ENCODE peak calls at places on chromosomes 16 and 17, in seven cellular contexts. One of them, this sample, is unnamed.

GRCh38 chr16:86029131-86029741 is 130.3 kb downstream of the IRF8 start:
- DNase-seq in body of pancreas: no peak
- DNase-seq in fibroblast of the aortic adventitia: peak; percentile 30
- DNase-seq in upper lobe of right lung: peak; percentile 62
- DNase-seq in AG09319: peak; percentile 2
- DNase-seq in AG04450: peak; percentile 36
- DNase-seq in left ventricle myocardium inferior: peak; percentile 38
- DNase-seq in this sample: peak; percentile 63

GRCh38 chr17:41177727-41178271 is at the start of gene KRTAP4-2:
- DNase-seq in body of pancreas: no peak
- DNase-seq in fibroblast of the aortic adventitia: no peak
- DNase-seq in upper lobe of right lung: no peak
- DNase-seq in AG09319: no peak
- DNase-seq in AG04450: no peak
- DNase-seq in left ventricle myocardium inferior: no peak
- DNase-seq in this sample: no peak

GRCh38 chr17:700504-701094 is 14.0 kb downstream of the VPS53 start:
- DNase-seq in body of pancreas: no peak
- DNase-seq in fibroblast of the aortic adventitia: peak; percentile 61
- DNase-seq in upper lobe of right lung: no peak
- DNase-seq in AG09319: no peak
- DNase-seq in AG04450: no peak
- DNase-seq in left ventricle myocardium inferior: no peak
- DNase-seq in this sample: no peak

GRCh38 chr17:82567286-82567685 is 47.8 kb downstream of the FOXK2 start:
- DNase-seq in body of pancreas: no peak
- DNase-seq in fibroblast of the aortic adventitia: no peak
- DNase-seq in upper lobe of right lung: no peak
- DNase-seq in AG09319: no peak
- DNase-seq in AG04450: no peak
- DNase-seq in left ventricle myocardium inferior: no peak
- DNase-seq in this sample: no peak

GRCh38 chr16:53695070-53695469 is 8.6 kb downstream of the RPGRIP1L start:
- DNase-seq in body of pancreas: no peak
- DNase-seq in fibroblast of the aortic adventitia: peak; percentile 54
- DNase-seq in upper lobe of right lung: no peak
- DNase-seq in AG09319: no peak
- DNase-seq in AG04450: peak; percentile 42
- DNase-seq in left ventricle myocardium inferior: no peak
- DNase-seq in this sample: no peak

GRCh38 chr17:71963791-71964190 is 157.0 kb upstream of the SOX9 start:
- DNase-seq in body of pancreas: no peak
- DNase-seq in fibroblast of the aortic adventitia: no peak
- DNase-seq in upper lobe of right lung: no peak
- DNase-seq in AG09319: no peak
- DNase-seq in AG04450: no peak
- DNase-seq in left ventricle myocardium inferior: no peak
- DNase-seq in this sample: no peak

GRCh38 chr16:23316232-23316631 is 14.1 kb downstream of the SCNN1B start:
- DNase-seq in body of pancreas: no peak
- DNase-seq in fibroblast of the aortic adventitia: no peak
- DNase-seq in upper lobe of right lung: no peak
- DNase-seq in AG09319: no peak
- DNase-seq in AG04450: no peak
- DNase-seq in left ventricle myocardium inferior: no peak
- DNase-seq in this sample: no peak

GRCh38 chr17:43591750-43592562 is 45.8 kb upstream of the ETV4 start:
- DNase-seq in body of pancreas: peak; percentile 43
- DNase-seq in fibroblast of the aortic adventitia: peak; percentile 97
- DNase-seq in upper lobe of right lung: no peak
- DNase-seq in AG09319: peak; percentile 66
- DNase-seq in AG04450: peak; percentile 59
- DNase-seq in left ventricle myocardium inferior: peak; percentile 86
- DNase-seq in this sample: peak; percentile 92

GRCh38 chr17:80790021-80790765 is 201.4 kb upstream of the CHMP6 start:
- DNase-seq in body of pancreas: no peak
- DNase-seq in fibroblast of the aortic adventitia: no peak
- DNase-seq in upper lobe of right lung: no peak
- DNase-seq in AG09319: no peak
- DNase-seq in AG04450: no peak
- DNase-seq in left ventricle myocardium inferior: no peak
- DNase-seq in this sample: no peak

GRCh38 chr17:40025991-40026815 is 11.0 kb downstream of the CSF3 start:
- DNase-seq in body of pancreas: no peak
- DNase-seq in fibroblast of the aortic adventitia: no peak
- DNase-seq in upper lobe of right lung: no peak
- DNase-seq in AG09319: no peak
- DNase-seq in AG04450: no peak
- DNase-seq in left ventricle myocardium inferior: no peak
- DNase-seq in this sample: no peak

GRCh38 chr17:47095268-47095667 is 93.8 kb downstream of the CDC27 start:
- DNase-seq in body of pancreas: no peak
- DNase-seq in fibroblast of the aortic adventitia: no peak
- DNase-seq in upper lobe of right lung: no peak
- DNase-seq in AG09319: no peak
- DNase-seq in AG04450: no peak
- DNase-seq in left ventricle myocardium inferior: no peak
- DNase-seq in this sample: no peak

GRCh38 chr17:59890720-59891119 is 2.0 kb downstream of the TUBD1 start:
- DNase-seq in body of pancreas: no peak
- DNase-seq in fibroblast of the aortic adventitia: no peak
- DNase-seq in upper lobe of right lung: no peak
- DNase-seq in AG09319: no peak
- DNase-seq in AG04450: no peak
- DNase-seq in left ventricle myocardium inferior: no peak
- DNase-seq in this sample: no peak

GRCh38 chr17:47855737-47856136 is 4.8 kb upstream of the SP6 start:
- DNase-seq in body of pancreas: no peak
- DNase-seq in fibroblast of the aortic adventitia: no peak
- DNase-seq in upper lobe of right lung: no peak
- DNase-seq in AG09319: no peak
- DNase-seq in AG04450: no peak
- DNase-seq in left ventricle myocardium inferior: no peak
- DNase-seq in this sample: no peak

GRCh38 chr17:39979865-39980401 is 674 bp upstream of the PSMD3 start:
- DNase-seq in body of pancreas: peak; percentile 33
- DNase-seq in fibroblast of the aortic adventitia: no peak
- DNase-seq in upper lobe of right lung: no peak
- DNase-seq in AG09319: no peak
- DNase-seq in AG04450: no peak
- DNase-seq in left ventricle myocardium inferior: no peak
- DNase-seq in this sample: no peak

GRCh38 chr16:8622315-8622656 is 788 bp downstream of the METTL22 start:
- DNase-seq in body of pancreas: no peak
- DNase-seq in fibroblast of the aortic adventitia: no peak
- DNase-seq in upper lobe of right lung: no peak
- DNase-seq in AG09319: no peak
- DNase-seq in AG04450: no peak
- DNase-seq in left ventricle myocardium inferior: no peak
- DNase-seq in this sample: no peak

GRCh38 chr17:46154151-46154816 is 38.9 kb downstream of the KANSL1 start:
- DNase-seq in body of pancreas: no peak
- DNase-seq in fibroblast of the aortic adventitia: no peak
- DNase-seq in upper lobe of right lung: no peak
- DNase-seq in AG09319: no peak
- DNase-seq in AG04450: no peak
- DNase-seq in left ventricle myocardium inferior: no peak
- DNase-seq in this sample: no peak

GRCh38 chr16:20192801-20193200 is 119.1 kb upstream of the GPR139 start:
- DNase-seq in body of pancreas: no peak
- DNase-seq in fibroblast of the aortic adventitia: no peak
- DNase-seq in upper lobe of right lung: no peak
- DNase-seq in AG09319: no peak
- DNase-seq in AG04450: no peak
- DNase-seq in left ventricle myocardium inferior: no peak
- DNase-seq in this sample: no peak

GRCh38 chr17:38663125-38663751 is 11.5 kb downstream of the EPOP start:
- DNase-seq in body of pancreas: peak; percentile 78
- DNase-seq in fibroblast of the aortic adventitia: peak; percentile 24
- DNase-seq in upper lobe of right lung: peak; percentile 82
- DNase-seq in AG09319: no peak
- DNase-seq in AG04450: no peak
- DNase-seq in left ventricle myocardium inferior: peak; percentile 46
- DNase-seq in this sample: peak; percentile 45

GRCh38 chr17:17849863-17850373 is 13.1 kb upstream of the SREBF1 start:
- DNase-seq in body of pancreas: peak; percentile 52
- DNase-seq in fibroblast of the aortic adventitia: peak; percentile 51
- DNase-seq in upper lobe of right lung: no peak
- DNase-seq in AG09319: no peak
- DNase-seq in AG04450: no peak
- DNase-seq in left ventricle myocardium inferior: peak; percentile 42
- DNase-seq in this sample: peak; percentile 64

GRCh38 chr17:70855401-70856054 is 686.2 kb downstream of the KCNJ2 start:
- DNase-seq in body of pancreas: peak; percentile 54
- DNase-seq in fibroblast of the aortic adventitia: no peak
- DNase-seq in upper lobe of right lung: no peak
- DNase-seq in AG09319: no peak
- DNase-seq in AG04450: peak; percentile 72
- DNase-seq in left ventricle myocardium inferior: no peak
- DNase-seq in this sample: no peak

GRCh38 chr16:68332411-68333121 is 21.7 kb downstream of the PRMT7 start:
- DNase-seq in body of pancreas: peak; percentile 71
- DNase-seq in fibroblast of the aortic adventitia: peak; percentile 31
- DNase-seq in upper lobe of right lung: no peak
- DNase-seq in AG09319: no peak
- DNase-seq in AG04450: peak; percentile 8
- DNase-seq in left ventricle myocardium inferior: no peak
- DNase-seq in this sample: peak; percentile 52

GRCh38 chr17:76131061-76131691 is 9.9 kb downstream of the FOXJ1 start:
- DNase-seq in body of pancreas: no peak
- DNase-seq in fibroblast of the aortic adventitia: no peak
- DNase-seq in upper lobe of right lung: no peak
- DNase-seq in AG09319: no peak
- DNase-seq in AG04450: no peak
- DNase-seq in left ventricle myocardium inferior: no peak
- DNase-seq in this sample: no peak
- TF ChIP-seq CTCF in body of pancreas: no peak
- TF ChIP-seq CTCF in fibroblast of the aortic adventitia: no peak
- TF ChIP-seq CTCF in upper lobe of right lung: no peak
- TF ChIP-seq CTCF in AG09319: no peak
- TF ChIP-seq CTCF in AG04450: no peak
- TF ChIP-seq CTCF in left ventricle myocardium inferior: no peak
- TF ChIP-seq CTCF in this sample: no peak

DNA sequence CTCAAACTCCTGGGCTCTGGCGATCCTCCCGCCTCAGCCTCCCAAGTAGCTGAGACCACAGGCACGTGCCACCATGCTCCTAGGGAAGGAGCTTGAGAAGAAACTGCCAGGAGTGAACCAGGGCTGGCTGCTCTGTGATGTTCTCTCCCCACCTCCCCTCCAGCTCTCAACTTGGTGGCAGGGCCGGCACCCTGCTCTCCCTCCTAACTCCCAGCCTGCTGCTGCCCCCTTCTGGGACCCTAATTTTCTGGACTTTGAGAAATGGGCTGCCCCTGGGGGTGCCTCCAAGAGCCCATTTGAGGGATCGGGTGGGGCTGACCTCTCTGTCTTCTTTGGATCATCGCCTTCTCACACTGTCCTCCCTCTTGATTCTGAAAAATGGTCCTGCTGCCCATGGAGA is 14.9 kb upstream of the STAT3 start:
- DNase-seq in body of pancreas: no peak
- DNase-seq in fibroblast of the aortic adventitia: no peak
- DNase-seq in upper lobe of right lung: no peak
- DNase-seq in AG09319: no peak
- DNase-seq in AG04450: no peak
- DNase-seq in left ventricle myocardium inferior: no peak
- DNase-seq in this sample: no peak
- TF ChIP-seq CTCF in body of pancreas: peak; percentile 5
- TF ChIP-seq CTCF in fibroblast of the aortic adventitia: no peak
- TF ChIP-seq CTCF in upper lobe of right lung: peak; percentile 8
- TF ChIP-seq CTCF in AG09319: peak; percentile 7
- TF ChIP-seq CTCF in AG04450: peak; percentile 24
- TF ChIP-seq CTCF in left ventricle myocardium inferior: peak; percentile 26
- TF ChIP-seq CTCF in this sample: peak; percentile 43

GRCh38 chr16:4679854-4680636 is 13.3 kb upstream of the NUDT16L1 start:
- DNase-seq in body of pancreas: peak; percentile 66
- DNase-seq in fibroblast of the aortic adventitia: peak; percentile 92
- DNase-seq in upper lobe of right lung: peak; percentile 94
- DNase-seq in AG09319: no peak
- DNase-seq in AG04450: peak; percentile 36
- DNase-seq in left ventricle myocardium inferior: peak; percentile 76
- DNase-seq in this sample: peak; percentile 59
- TF ChIP-seq CTCF in body of pancreas: no peak
- TF ChIP-seq CTCF in fibroblast of the aortic adventitia: no peak
- TF ChIP-seq CTCF in upper lobe of right lung: no peak
- TF ChIP-seq CTCF in AG09319: no peak
- TF ChIP-seq CTCF in AG04450: no peak
- TF ChIP-seq CTCF in left ventricle myocardium inferior: no peak
- TF ChIP-seq CTCF in this sample: no peak

GRCh38 chr17:57104461-57105175 is 19.6 kb downstream of the AKAP1 start:
- DNase-seq in body of pancreas: no peak
- DNase-seq in fibroblast of the aortic adventitia: no peak
- DNase-seq in upper lobe of right lung: no peak
- DNase-seq in AG09319: no peak
- DNase-seq in AG04450: no peak
- DNase-seq in left ventricle myocardium inferior: no peak
- DNase-seq in this sample: no peak

GRCh38 chr17:57106836-57107497 is 21.9 kb downstream of the AKAP1 start:
- DNase-seq in body of pancreas: no peak
- DNase-seq in fibroblast of the aortic adventitia: no peak
- DNase-seq in upper lobe of right lung: no peak
- DNase-seq in AG09319: no peak
- DNase-seq in AG04450: no peak
- DNase-seq in left ventricle myocardium inferior: no peak
- DNase-seq in this sample: no peak

GRCh38 chr17:57107498-57108101 is 22.6 kb downstream of the AKAP1 start:
- DNase-seq in body of pancreas: no peak
- DNase-seq in fibroblast of the aortic adventitia: no peak
- DNase-seq in upper lobe of right lung: peak; percentile 77
- DNase-seq in AG09319: no peak
- DNase-seq in AG04450: no peak
- DNase-seq in left ventricle myocardium inferior: no peak
- DNase-seq in this sample: no peak

GRCh38 chr17:57108656-57109392 is 23.8 kb downstream of the AKAP1 start:
- DNase-seq in body of pancreas: no peak
- DNase-seq in fibroblast of the aortic adventitia: no peak
- DNase-seq in upper lobe of right lung: no peak
- DNase-seq in AG09319: no peak
- DNase-seq in AG04450: no peak
- DNase-seq in left ventricle myocardium inferior: no peak
- DNase-seq in this sample: peak; percentile 37

DNA sequence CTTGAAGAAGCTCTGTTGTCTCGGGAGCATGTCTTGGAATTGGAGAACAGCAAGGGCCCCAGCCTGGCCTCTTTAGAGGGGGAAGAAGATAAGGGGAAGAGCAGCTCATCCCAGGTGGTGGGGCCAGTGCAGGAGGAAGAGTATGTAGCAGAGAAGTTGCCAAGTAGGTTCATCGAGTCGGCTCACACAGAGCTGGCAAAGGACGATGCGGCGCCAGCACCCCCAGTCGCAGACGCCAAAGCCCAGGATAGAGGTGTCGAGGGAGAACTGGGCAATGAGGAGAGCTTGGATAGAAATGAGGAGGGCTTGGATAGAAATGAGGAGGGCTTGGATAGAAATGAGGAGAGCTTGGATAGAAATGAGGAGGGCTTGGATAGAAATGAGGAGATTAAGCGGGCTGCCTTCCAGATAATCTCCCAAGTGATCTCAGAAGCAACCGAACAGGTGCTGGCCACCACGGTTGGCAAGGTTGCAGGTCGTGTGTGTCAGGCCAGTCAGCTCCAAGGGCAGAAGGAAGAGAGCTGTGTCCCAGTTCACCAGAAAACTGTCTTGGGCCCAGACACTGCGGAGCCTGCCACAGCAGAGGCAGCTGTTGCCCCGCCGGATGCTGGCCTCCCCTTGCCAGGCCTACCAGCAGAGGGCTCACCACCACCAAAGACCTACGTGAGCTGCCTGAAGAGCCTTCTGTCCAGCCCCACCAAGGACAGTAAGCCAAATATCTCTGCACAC is 21.2 kb downstream of the AKAP1 start:
- DNase-seq in body of pancreas: peak; percentile 36
- DNase-seq in fibroblast of the aortic adventitia: no peak
- DNase-seq in upper lobe of right lung: no peak
- DNase-seq in AG09319: no peak
- DNase-seq in AG04450: no peak
- DNase-seq in left ventricle myocardium inferior: peak; percentile 41
- DNase-seq in this sample: no peak
- TF ChIP-seq CTCF in body of pancreas: peak; percentile 48
- TF ChIP-seq CTCF in fibroblast of the aortic adventitia: no peak
- TF ChIP-seq CTCF in upper lobe of right lung: peak; percentile 20
- TF ChIP-seq CTCF in AG09319: no peak
- TF ChIP-seq CTCF in AG04450: peak; percentile 16
- TF ChIP-seq CTCF in left ventricle myocardium inferior: peak; percentile 59
- TF ChIP-seq CTCF in this sample: peak; percentile 10